ENCODE peak calls at places on chromosomes 6 and 20, in nine cellular contexts. Q is GM06990, A is heart right ventricle, F is A549, R is AG10803, P is ovary, H is breast epithelium, O is HCT116, E is kidney. C is an unnamed sample.

GRCh38 chr20:21357851-21358250 is 39.5 kb downstream of the NKX2-4 start:
- DNase-seq in P (no peak), F (no peak), R (no peak), H (no peak), E (no peak), A (no peak), O (no peak), Q (no peak), C (no peak)

GRCh38 chr6:33929575-33930288 is 125.9 kb upstream of the MLN start:
- DNase-seq in Q (no peak), H (no peak), O (no peak), P (peak), E (no peak), F (no peak), A (peak), R (peak), C (no peak)

GRCh38 chr20:37897008-37897548 is 5.8 kb upstream of the VSTM2L start:
- DNase-seq in A (peak), O (no peak), E (no peak), P (no peak), F (no peak), R (no peak), H (no peak), Q (no peak), C (peak)

GRCh38 chr20:58959652-58960051 is 21.4 kb upstream of the NELFCD start:
- DNase-seq in F (no peak), Q (no peak), E (no peak), H (no peak), O (no peak), A (no peak), R (no peak), P (no peak), C (no peak)

GRCh38 chr6:161076211-161076677 is 84.7 kb downstream of the MAP3K4 start:
- DNase-seq in P (no peak), O (no peak), Q (no peak), F (no peak), R (no peak), E (no peak), H (no peak), A (no peak), C (no peak)

GRCh38 chr6:106444777-106445507 is 84.4 kb downstream of the CRYBG1 start:
- DNase-seq in F (peak), A (no peak), P (no peak), R (peak), O (peak), H (no peak), Q (peak), E (no peak), C (peak)

GRCh38 chr6:73943930-73944652 is 248.1 kb downstream of the CD109 start:
- DNase-seq in H (no peak), O (no peak), A (no peak), R (peak), F (no peak), E (no peak), P (no peak), Q (no peak), C (no peak)

GRCh38 chr6:75204222-75204958 is 1.5 kb downstream of the COL12A1 start:
- DNase-seq in A (peak), P (peak), R (peak), E (peak), H (peak), F (peak), O (peak), Q (no peak), C (peak)

GRCh38 chr6:56400273-56400672 is 152.9 kb upstream of the COL21A1 start:
- DNase-seq in Q (no peak), R (no peak), E (no peak), F (peak), H (no peak), P (no peak), O (no peak), A (no peak), C (no peak)

GRCh38 chr6:29529956-29530355 is 29.6 kb downstream of the UBD start:
- DNase-seq in P (no peak), H (no peak), R (no peak), E (no peak), O (no peak), F (no peak), A (no peak), Q (no peak), C (no peak)

GRCh38 chr20:25543068-25543467 is 42.3 kb downstream of the NINL start:
- DNase-seq in F (no peak), E (no peak), H (no peak), Q (no peak), A (no peak), R (peak), O (no peak), P (no peak), C (peak)

GRCh38 chr20:34637245-34638185 is 39.4 kb downstream of the PIGU start:
- DNase-seq in Q (no peak), E (no peak), H (no peak), R (peak), F (no peak), A (no peak), O (no peak), P (no peak), C (peak)

GRCh38 chr20:37270586-37271420 is 9.2 kb upstream of the GHRH start:
- DNase-seq in F (no peak), O (no peak), E (peak), Q (peak), P (no peak), A (no peak), H (no peak), R (no peak), C (peak)

GRCh38 chr6:123806561-123806960 is 2.9 kb downstream of the NKAIN2 start:
- DNase-seq in A (no peak), Q (no peak), H (no peak), O (no peak), F (no peak), P (no peak), R (no peak), E (no peak), C (no peak)

GRCh38 chr6:138520463-138520862 is 21.2 kb upstream of the NHSL1 start:
- DNase-seq in P (no peak), O (no peak), E (no peak), F (peak), H (no peak), Q (no peak), A (no peak), R (peak), C (peak)

GRCh38 chr6:44630125-44631028 is 242.9 kb downstream of the CDC5L start:
- DNase-seq in A (no peak), F (peak), H (no peak), Q (no peak), E (no peak), O (peak), P (peak), R (peak), C (peak)

GRCh38 chr6:145561095-145561820 is 174.1 kb downstream of the EPM2A start:
- DNase-seq in O (peak), A (no peak), H (no peak), F (no peak), P (no peak), E (no peak), R (no peak), Q (no peak), C (no peak)

GRCh38 chr6:99739526-99739925 is 132.9 kb downstream of the PRDM13 start:
- DNase-seq in R (no peak), O (no peak), P (no peak), H (no peak), E (no peak), Q (no peak), F (no peak), A (no peak), C (no peak)

GRCh38 chr6:135581211-135581610 is 83.7 kb upstream of the AHI1 start:
- DNase-seq in A (no peak), P (no peak), H (no peak), O (no peak), F (no peak), R (no peak), E (no peak), Q (no peak), C (no peak)

GRCh38 chr6:31663087-31663960 is 1.5 kb downstream of the GPANK1 start:
- DNase-seq in E (no peak), R (no peak), H (no peak), Q (no peak), F (no peak), A (no peak), O (no peak), P (no peak), C (no peak)

GRCh38 chr6:140346461-140346860 is 972.0 kb upstream of the CITED2 start:
- DNase-seq in R (peak), P (peak), A (peak), F (no peak), E (no peak), O (no peak), Q (no peak), H (no peak), C (peak)

GRCh38 chr6:75735491-75736186 is 13.4 kb upstream of the MYO6 start:
- DNase-seq in O (peak), P (no peak), E (no peak), A (no peak), H (no peak), F (peak), Q (peak), R (peak), C (peak)

GRCh38 chr6:170132011-170132521 is 158.8 kb downstream of the DLL1 start:
- DNase-seq in F (no peak), H (no peak), E (peak), A (no peak), O (no peak), R (no peak), P (peak), Q (no peak), C (no peak)

GRCh38 chr20:61775423-61775822 is 290.3 kb downstream of the TAF4 start:
- DNase-seq in O (no peak), Q (no peak), H (no peak), P (no peak), E (no peak), F (no peak), A (no peak), R (no peak), C (no peak)
- TF ChIP-seq CTCF in O (no peak), Q (no peak), H (no peak), P (no peak), E (no peak), F (no peak), A (no peak), R (no peak), C (no peak)

DNA sequence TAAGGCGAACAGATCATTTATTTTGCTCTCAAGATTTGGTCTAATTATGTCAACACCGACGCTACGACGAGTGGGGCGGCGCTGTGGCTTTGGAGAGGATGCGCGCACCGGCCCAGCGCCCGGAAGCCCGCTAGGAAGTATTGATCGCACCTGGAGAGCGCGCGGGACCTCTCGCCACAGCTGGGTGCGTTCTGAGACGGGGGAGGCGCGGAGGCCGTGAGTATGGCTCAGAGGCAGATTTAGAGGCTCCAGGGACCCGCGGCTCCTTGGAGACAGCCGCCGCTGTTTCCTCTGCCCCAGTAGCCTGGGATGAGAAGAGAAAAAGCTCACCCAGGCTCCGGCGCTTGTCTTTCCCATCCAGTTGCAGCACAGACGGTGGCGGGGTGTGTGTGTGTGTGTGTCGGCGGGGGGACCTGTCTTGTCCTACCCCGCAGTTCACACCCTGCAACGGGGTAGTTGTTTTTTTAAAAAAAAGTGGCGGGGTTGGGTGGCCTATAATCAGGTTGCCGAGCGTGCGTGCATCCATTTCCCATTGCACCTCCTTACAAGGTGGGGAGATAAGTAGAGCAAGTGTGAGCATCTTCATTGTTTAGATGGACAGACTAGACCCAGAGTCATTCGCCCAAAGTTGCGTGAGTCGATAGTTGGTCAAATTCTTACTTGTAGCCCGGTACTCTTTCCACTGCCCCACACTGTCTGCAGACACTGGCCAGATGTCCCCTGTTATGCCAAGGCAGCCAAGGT is 11.2 kb downstream of the TFAP2D start:
- DNase-seq in A (no peak), O (no peak), E (no peak), P (no peak), R (no peak), F (no peak), H (no peak), Q (no peak), C (no peak)
- H3K4me3 ChIP-seq in A (no peak), O (no peak), E (no peak), P (no peak), R (no peak), F (no peak), H (no peak), Q (no peak), C (no peak)

GRCh38 chr6:52454556-52454955 is 34.4 kb downstream of the EFHC1 start:
- DNase-seq in E (no peak), R (no peak), Q (no peak), H (no peak), P (no peak), A (no peak), F (no peak), O (peak), C (peak)

GRCh38 chr6:52457096-52457495 is 37.0 kb downstream of the EFHC1 start:
- DNase-seq in P (no peak), H (no peak), Q (no peak), F (no peak), R (no peak), A (no peak), O (no peak), E (no peak), C (no peak)
- TF ChIP-seq CTCF in P (no peak), H (no peak), Q (no peak), F (no peak), R (no peak), A (no peak), O (no peak), E (no peak), C (no peak)

GRCh38 chr20:44098657-44099056 is 88.3 kb downstream of the JPH2 start:
- DNase-seq in P (no peak), A (no peak), O (no peak), E (no peak), Q (no peak), F (no peak), H (no peak), R (no peak), C (no peak)

GRCh38 chr20:44098256-44098630 is 88.7 kb downstream of the JPH2 start:
- DNase-seq in H (no peak), E (no peak), O (no peak), F (no peak), R (no peak), Q (no peak), P (no peak), A (no peak), C (no peak)

GRCh38 chr20:44093249-44093582 is 93.8 kb downstream of the JPH2 start:
- DNase-seq in A (no peak), E (no peak), H (no peak), R (no peak), O (no peak), P (no peak), F (no peak), Q (no peak), C (no peak)

GRCh38 chr20:44095831-44096230 is 91.2 kb downstream of the JPH2 start:
- DNase-seq in R (no peak), P (no peak), Q (no peak), H (no peak), F (no peak), E (peak), A (no peak), O (no peak), C (no peak)

GRCh38 chr20:44097521-44098255 is 89.3 kb downstream of the JPH2 start:
- DNase-seq in A (no peak), P (no peak), R (no peak), E (no peak), Q (no peak), O (no peak), H (no peak), F (no peak), C (no peak)
- H3K4me3 ChIP-seq in A (no peak), P (no peak), R (no peak), E (no peak), Q (no peak), O (no peak), H (no peak), F (no peak), C (no peak)

GRCh38 chr6:164756142-164756541 is 553.3 kb downstream of the C6orf118 start:
- DNase-seq in F (no peak), Q (no peak), P (no peak), A (no peak), E (no peak), H (no peak), R (no peak), O (no peak), C (peak)

GRCh38 chr6:164753517-164753916 is 555.9 kb downstream of the C6orf118 start:
- DNase-seq in E (no peak), H (no peak), P (no peak), F (no peak), Q (no peak), R (peak), O (peak), A (no peak), C (peak)

DNA sequence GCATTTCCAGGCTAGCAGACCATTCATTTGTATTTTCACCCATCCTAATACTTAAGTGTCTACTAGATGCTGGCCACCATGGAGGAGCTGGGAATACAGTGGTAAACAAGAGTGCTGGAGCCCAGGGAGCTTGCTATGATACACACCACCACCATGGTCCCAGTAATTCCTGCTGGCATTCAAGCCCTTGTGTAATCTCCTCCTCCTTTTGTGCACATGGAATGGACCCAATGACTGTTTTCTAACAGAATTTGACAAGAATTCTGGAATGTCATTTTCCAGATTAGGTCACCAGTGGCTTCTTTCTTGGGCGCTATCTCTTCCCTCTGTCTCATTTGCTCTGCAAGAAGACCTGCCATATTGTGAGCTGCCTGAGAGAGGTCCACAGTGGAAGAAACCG is 552.0 kb downstream of the C6orf118 start:
- DNase-seq in E (no peak), F (no peak), O (no peak), H (no peak), A (no peak), P (no peak), Q (no peak), R (no peak), C (no peak)
- TF ChIP-seq CTCF in E (no peak), F (no peak), O (no peak), H (no peak), A (no peak), P (no peak), Q (no peak), R (no peak), C (no peak)

GRCh38 chr20:35700625-35701148 is 1.5 kb downstream of the ROMO1 start:
- DNase-seq in P (no peak), F (peak), Q (no peak), E (no peak), A (no peak), R (no peak), O (no peak), H (no peak), C (no peak)
- H3K4me3 ChIP-seq in P (no peak), F (peak), Q (no peak), E (no peak), A (no peak), R (peak), O (peak), H (no peak), C (no peak)

DNA sequence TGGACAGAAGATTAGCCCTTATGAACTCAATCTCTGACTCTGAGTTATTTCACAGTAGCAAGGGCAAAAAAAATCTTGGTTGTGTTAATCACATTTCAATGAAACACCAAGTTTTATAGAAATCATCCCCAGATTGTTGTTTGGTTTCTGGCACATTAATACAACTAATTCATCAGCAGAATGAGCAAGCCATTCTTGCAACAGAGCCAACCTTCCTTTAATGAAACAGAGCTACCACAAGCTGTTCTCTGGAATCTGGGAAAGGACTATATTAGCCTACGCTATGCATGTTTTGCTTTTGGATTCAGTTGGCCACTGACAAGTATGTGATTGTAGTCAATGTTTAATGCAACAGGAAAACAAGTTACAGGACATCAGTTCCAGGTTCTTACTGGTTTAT is 13.8 kb upstream of the POPDC3 start:
- DNase-seq in F (no peak), R (peak), H (no peak), E (no peak), P (no peak), A (no peak), O (no peak), Q (no peak), C (peak)
- TF ChIP-seq CTCF in F (no peak), R (no peak), H (no peak), E (no peak), P (no peak), A (no peak), O (no peak), Q (no peak), C (no peak)

GRCh38 chr6:63637865-63638445 is 2.4 kb downstream of the PHF3 start:
- DNase-seq in O (no peak), H (no peak), R (peak), P (no peak), Q (no peak), E (no peak), A (no peak), F (no peak), C (no peak)
- H3K4me3 ChIP-seq in O (peak), H (peak), R (peak), P (peak), Q (peak), E (peak), A (peak), F (peak), C (peak)